ENCODE peak calls at places on chromosome 3, in seven cellular contexts. One of them, this sample, is unnamed.
A peak's percentile ranks its signal among the peaks of the same experiment; 100 is the strongest.

GRCh38 chr3:42830437-42831320 is 21.4 kb downstream of the ACKR2 start:
- DNase-seq in breast epithelium: no peak
- DNase-seq in GM12891: no peak
- DNase-seq in transverse colon: no peak
- DNase-seq in GM23338: peak; percentile 91
- DNase-seq in HepG2: peak; percentile 78
- DNase-seq in GM12892: no peak
- DNase-seq in this sample: no peak

GRCh38 chr3:42575137-42575741 is 6.5 kb downstream of the SEC22C start:
- DNase-seq in breast epithelium: no peak
- DNase-seq in GM12891: no peak
- DNase-seq in transverse colon: no peak
- DNase-seq in GM23338: no peak
- DNase-seq in HepG2: no peak
- DNase-seq in GM12892: no peak
- DNase-seq in this sample: no peak

GRCh38 chr3:182129745-182130144 is 418.0 kb downstream of the SOX2 start:
- DNase-seq in breast epithelium: no peak
- DNase-seq in GM12891: no peak
- DNase-seq in transverse colon: no peak
- DNase-seq in GM23338: peak; percentile 26
- DNase-seq in HepG2: no peak
- DNase-seq in GM12892: no peak
- DNase-seq in this sample: no peak

GRCh38 chr3:52525666-52526065 is 8.0 kb downstream of the NT5DC2 start:
- DNase-seq in breast epithelium: no peak
- DNase-seq in GM12891: no peak
- DNase-seq in transverse colon: no peak
- DNase-seq in GM23338: no peak
- DNase-seq in HepG2: no peak
- DNase-seq in GM12892: peak; percentile 11
- DNase-seq in this sample: no peak

GRCh38 chr3:38446287-38446686 is 7.4 kb upstream of the ACVR2B start:
- DNase-seq in breast epithelium: no peak
- DNase-seq in GM12891: no peak
- DNase-seq in transverse colon: no peak
- DNase-seq in GM23338: no peak
- DNase-seq in HepG2: no peak
- DNase-seq in GM12892: no peak
- DNase-seq in this sample: no peak

GRCh38 chr3:58474348-58474911 is 17.5 kb upstream of the KCTD6 start:
- DNase-seq in breast epithelium: no peak
- DNase-seq in GM12891: no peak
- DNase-seq in transverse colon: no peak
- DNase-seq in GM23338: peak; percentile 19
- DNase-seq in HepG2: peak; percentile 38
- DNase-seq in GM12892: no peak
- DNase-seq in this sample: no peak

GRCh38 chr3:10570196-10570946 is 65.0 kb upstream of the ATP2B2 start:
- DNase-seq in breast epithelium: peak; percentile 70
- DNase-seq in GM12891: no peak
- DNase-seq in transverse colon: no peak
- DNase-seq in GM23338: no peak
- DNase-seq in HepG2: no peak
- DNase-seq in GM12892: no peak
- DNase-seq in this sample: no peak

GRCh38 chr3:32325957-32326356 is 65.7 kb upstream of the CMTM7 start:
- DNase-seq in breast epithelium: no peak
- DNase-seq in GM12891: no peak
- DNase-seq in transverse colon: no peak
- DNase-seq in GM23338: no peak
- DNase-seq in HepG2: no peak
- DNase-seq in GM12892: no peak
- DNase-seq in this sample: no peak

GRCh38 chr3:117788086-117788485 is 1078.5 kb downstream of the TUSC7 start:
- DNase-seq in breast epithelium: no peak
- DNase-seq in GM12891: no peak
- DNase-seq in transverse colon: no peak
- DNase-seq in GM23338: peak; percentile 44
- DNase-seq in HepG2: no peak
- DNase-seq in GM12892: no peak
- DNase-seq in this sample: no peak

GRCh38 chr3:191963182-191963581 is 502.2 kb downstream of the PYDC2 start:
- DNase-seq in breast epithelium: no peak
- DNase-seq in GM12891: no peak
- DNase-seq in transverse colon: no peak
- DNase-seq in GM23338: peak; percentile 66
- DNase-seq in HepG2: no peak
- DNase-seq in GM12892: no peak
- DNase-seq in this sample: no peak

GRCh38 chr3:124467980-124468902 is 262.0 kb upstream of the UMPS start:
- DNase-seq in breast epithelium: no peak
- DNase-seq in GM12891: peak; percentile 43
- DNase-seq in transverse colon: peak; percentile 41
- DNase-seq in GM23338: peak; percentile 76
- DNase-seq in HepG2: peak; percentile 20
- DNase-seq in GM12892: peak; percentile 40
- DNase-seq in this sample: peak; percentile 39

GRCh38 chr3:197542741-197543454 is 12.9 kb downstream of the BDH1 start:
- DNase-seq in breast epithelium: no peak
- DNase-seq in GM12891: no peak
- DNase-seq in transverse colon: no peak
- DNase-seq in GM23338: no peak
- DNase-seq in HepG2: no peak
- DNase-seq in GM12892: no peak
- DNase-seq in this sample: no peak

GRCh38 chr3:61991706-61992105 is 381.6 kb downstream of the FEZF2 start:
- DNase-seq in breast epithelium: no peak
- DNase-seq in GM12891: no peak
- DNase-seq in transverse colon: no peak
- DNase-seq in GM23338: no peak
- DNase-seq in HepG2: no peak
- DNase-seq in GM12892: no peak
- DNase-seq in this sample: no peak

GRCh38 chr3:16494906-16495580 is 18.5 kb downstream of the RFTN1 start:
- DNase-seq in breast epithelium: no peak
- DNase-seq in GM12891: no peak
- DNase-seq in transverse colon: no peak
- DNase-seq in GM23338: no peak
- DNase-seq in HepG2: no peak
- DNase-seq in GM12892: no peak
- DNase-seq in this sample: no peak

GRCh38 chr3:125238759-125239158 is 26.2 kb upstream of the SLC12A8 start:
- DNase-seq in breast epithelium: no peak
- DNase-seq in GM12891: no peak
- DNase-seq in transverse colon: no peak
- DNase-seq in GM23338: no peak
- DNase-seq in HepG2: no peak
- DNase-seq in GM12892: no peak
- DNase-seq in this sample: no peak

GRCh38 chr3:27666708-27667107 is 55.4 kb downstream of the EOMES start:
- DNase-seq in breast epithelium: no peak
- DNase-seq in GM12891: no peak
- DNase-seq in transverse colon: peak; percentile 49
- DNase-seq in GM23338: peak; percentile 93
- DNase-seq in HepG2: no peak
- DNase-seq in GM12892: no peak
- DNase-seq in this sample: no peak

GRCh38 chr3:158739078-158739477 is 6.8 kb upstream of the RARRES1 start:
- DNase-seq in breast epithelium: no peak
- DNase-seq in GM12891: no peak
- DNase-seq in transverse colon: no peak
- DNase-seq in GM23338: no peak
- DNase-seq in HepG2: no peak
- DNase-seq in GM12892: no peak
- DNase-seq in this sample: no peak

GRCh38 chr3:16884748-16885587 is at the start of gene PLCL2:
- DNase-seq in breast epithelium: no peak
- DNase-seq in GM12891: peak; percentile 56
- DNase-seq in transverse colon: peak; percentile 61
- DNase-seq in GM23338: peak; percentile 66
- DNase-seq in HepG2: no peak
- DNase-seq in GM12892: peak; percentile 54
- DNase-seq in this sample: no peak

GRCh38 chr3:38367709-38368108 is 21.1 kb downstream of the XYLB start:
- DNase-seq in breast epithelium: no peak
- DNase-seq in GM12891: no peak
- DNase-seq in transverse colon: no peak
- DNase-seq in GM23338: no peak
- DNase-seq in HepG2: no peak
- DNase-seq in GM12892: no peak
- DNase-seq in this sample: no peak

GRCh38 chr3:13792512-13793347 is 87.1 kb downstream of the WNT7A start:
- DNase-seq in breast epithelium: no peak
- DNase-seq in GM12891: no peak
- DNase-seq in transverse colon: no peak
- DNase-seq in GM23338: peak; percentile 32
- DNase-seq in HepG2: no peak
- DNase-seq in GM12892: no peak
- DNase-seq in this sample: no peak

GRCh38 chr3:115831864-115832263 is 208.6 kb downstream of the GAP43 start:
- DNase-seq in breast epithelium: no peak
- DNase-seq in GM12891: no peak
- DNase-seq in transverse colon: no peak
- DNase-seq in GM23338: no peak
- DNase-seq in HepG2: no peak
- DNase-seq in GM12892: no peak
- DNase-seq in this sample: peak; percentile 94

GRCh38 chr3:53885239-53885638 is 3.3 kb upstream of the ACTR8 start:
- DNase-seq in breast epithelium: no peak
- DNase-seq in GM12891: no peak
- DNase-seq in transverse colon: no peak
- DNase-seq in GM23338: no peak
- DNase-seq in HepG2: no peak
- DNase-seq in GM12892: no peak
- DNase-seq in this sample: no peak

GRCh38 chr3:170741756-170742530 is 128.1 kb downstream of the RPL22L1 start:
- DNase-seq in breast epithelium: no peak
- DNase-seq in GM12891: no peak
- DNase-seq in transverse colon: no peak
- DNase-seq in GM23338: no peak
- DNase-seq in HepG2: no peak
- DNase-seq in GM12892: no peak
- DNase-seq in this sample: no peak

GRCh38 chr3:66138336-66139234 is 82.2 kb upstream of the SLC25A26 start:
- DNase-seq in breast epithelium: no peak
- DNase-seq in GM12891: no peak
- DNase-seq in transverse colon: peak; percentile 55
- DNase-seq in GM23338: peak; percentile 90
- DNase-seq in HepG2: peak; percentile 65
- DNase-seq in GM12892: no peak
- DNase-seq in this sample: peak; percentile 10

GRCh38 chr3:8327739-8328138 is 173.9 kb upstream of the LMCD1 start:
- DNase-seq in breast epithelium: no peak
- DNase-seq in GM12891: no peak
- DNase-seq in transverse colon: no peak
- DNase-seq in GM23338: no peak
- DNase-seq in HepG2: no peak
- DNase-seq in GM12892: no peak
- DNase-seq in this sample: no peak

GRCh38 chr3:193894121-193894863 is 241.7 kb upstream of the HES1 start:
- DNase-seq in breast epithelium: no peak
- DNase-seq in GM12891: no peak
- DNase-seq in transverse colon: no peak
- DNase-seq in GM23338: peak; percentile 5
- DNase-seq in HepG2: no peak
- DNase-seq in GM12892: no peak
- DNase-seq in this sample: no peak

DNA sequence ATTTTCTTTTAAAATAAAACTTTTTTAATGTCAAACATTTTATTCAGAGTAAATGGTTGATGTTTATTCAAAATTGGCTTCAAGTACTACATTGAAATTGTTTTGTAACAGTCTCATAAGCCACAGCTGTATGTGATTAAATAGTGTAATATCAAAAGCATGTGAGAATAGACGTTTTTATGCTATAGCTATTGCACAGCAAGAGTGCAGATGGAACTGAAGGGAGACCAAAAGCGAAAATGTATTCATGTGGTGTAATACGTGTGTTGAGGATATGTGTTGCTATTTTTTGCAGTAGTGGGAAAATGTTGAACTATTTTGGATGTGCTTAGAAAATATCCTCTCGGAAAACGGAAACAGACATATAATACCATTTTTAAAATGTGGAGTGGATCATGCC is 6.0 kb downstream of the RBMS3 start:
- DNase-seq in breast epithelium: no peak
- DNase-seq in GM12891: no peak
- DNase-seq in transverse colon: no peak
- DNase-seq in GM23338: no peak
- DNase-seq in HepG2: no peak
- DNase-seq in GM12892: no peak
- DNase-seq in this sample: peak; percentile 52
- TF ChIP-seq POLR2AphosphoS5 in breast epithelium: no peak
- TF ChIP-seq POLR2AphosphoS5 in GM12891: no peak
- TF ChIP-seq POLR2AphosphoS5 in transverse colon: no peak
- TF ChIP-seq POLR2AphosphoS5 in GM23338: no peak
- TF ChIP-seq POLR2AphosphoS5 in HepG2: no peak
- TF ChIP-seq POLR2AphosphoS5 in GM12892: no peak
- TF ChIP-seq POLR2AphosphoS5 in this sample: no peak

GRCh38 chr3:160049570-160049969 is 60.9 kb downstream of the IL12A start:
- DNase-seq in breast epithelium: no peak
- DNase-seq in GM12891: no peak
- DNase-seq in transverse colon: no peak
- DNase-seq in GM23338: no peak
- DNase-seq in HepG2: no peak
- DNase-seq in GM12892: no peak
- DNase-seq in this sample: no peak
- TF ChIP-seq POLR2AphosphoS5 in breast epithelium: no peak
- TF ChIP-seq POLR2AphosphoS5 in GM12891: no peak
- TF ChIP-seq POLR2AphosphoS5 in transverse colon: no peak
- TF ChIP-seq POLR2AphosphoS5 in GM23338: no peak
- TF ChIP-seq POLR2AphosphoS5 in HepG2: no peak
- TF ChIP-seq POLR2AphosphoS5 in GM12892: no peak
- TF ChIP-seq POLR2AphosphoS5 in this sample: no peak

GRCh38 chr3:143203142-143203541 is 83.6 kb downstream of the CHST2 start:
- DNase-seq in breast epithelium: no peak
- DNase-seq in GM12891: no peak
- DNase-seq in transverse colon: no peak
- DNase-seq in GM23338: no peak
- DNase-seq in HepG2: no peak
- DNase-seq in GM12892: no peak
- DNase-seq in this sample: no peak
- TF ChIP-seq POLR2AphosphoS5 in breast epithelium: no peak
- TF ChIP-seq POLR2AphosphoS5 in GM12891: no peak
- TF ChIP-seq POLR2AphosphoS5 in transverse colon: no peak
- TF ChIP-seq POLR2AphosphoS5 in GM23338: no peak
- TF ChIP-seq POLR2AphosphoS5 in HepG2: no peak
- TF ChIP-seq POLR2AphosphoS5 in GM12892: no peak
- TF ChIP-seq POLR2AphosphoS5 in this sample: no peak

DNA sequence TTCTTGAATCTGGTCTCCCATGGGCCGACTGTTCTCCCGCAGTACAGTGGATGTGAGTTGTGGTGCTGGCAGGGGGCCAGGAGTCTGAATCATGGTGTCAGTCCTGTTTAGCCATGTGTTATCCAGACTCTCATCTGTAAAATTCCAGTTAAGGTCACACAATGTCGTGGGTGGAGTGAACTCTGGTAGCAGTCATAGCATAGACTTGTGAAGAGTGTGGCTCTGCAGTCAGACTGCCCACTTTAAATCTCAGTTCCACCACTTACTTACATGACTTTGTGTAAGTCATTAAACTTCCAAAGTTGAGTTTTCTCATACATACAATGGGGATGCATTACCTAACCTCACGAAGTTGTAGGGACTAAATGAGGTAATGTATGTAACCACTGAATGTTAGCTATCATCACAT is 93.7 kb downstream of the PCCB start:
- DNase-seq in breast epithelium: peak; percentile 88
- DNase-seq in GM12891: no peak
- DNase-seq in transverse colon: peak; percentile 91
- DNase-seq in GM23338: no peak
- DNase-seq in HepG2: peak; percentile 57
- DNase-seq in GM12892: no peak
- DNase-seq in this sample: no peak
- TF ChIP-seq POLR2AphosphoS5 in breast epithelium: no peak
- TF ChIP-seq POLR2AphosphoS5 in GM12891: no peak
- TF ChIP-seq POLR2AphosphoS5 in transverse colon: peak; percentile 24
- TF ChIP-seq POLR2AphosphoS5 in GM23338: no peak
- TF ChIP-seq POLR2AphosphoS5 in HepG2: no peak
- TF ChIP-seq POLR2AphosphoS5 in GM12892: no peak
- TF ChIP-seq POLR2AphosphoS5 in this sample: no peak